ENCODE peak calls at places on chromosomes 16 and 17, in ten cellular contexts. H, P, X, E, G, N, O, S, Y and T are unnamed samples.

GRCh38 chr17:59811209-59811608 is 81.5 kb downstream of the TUBD1 start:
- DNase-seq in X (no peak), G (no peak), S (no peak), Y (no peak), P (no peak), E (no peak), H (no peak), O (no peak), N (no peak), T (no peak)

GRCh38 chr16:73459586-73459985 is 411.7 kb upstream of the ZFHX3 start:
- DNase-seq in S (no peak), G (no peak), Y (no peak), N (no peak), P (no peak), X (no peak), O (no peak), H (no peak), E (no peak), T (no peak)

GRCh38 chr17:39095309-39095686 is 56.1 kb downstream of the PLXDC1 start:
- DNase-seq in E (no peak), Y (no peak), O (no peak), S (no peak), N (no peak), P (no peak), H (no peak), X (no peak), G (no peak), T (no peak)

GRCh38 chr16:11136600-11136999 is 119.4 kb downstream of the SOCS1 start:
- DNase-seq in Y (no peak), S (peak), G (no peak), N (peak), H (no peak), X (no peak), P (no peak), E (no peak), O (no peak), T (peak)

GRCh38 chr17:7042507-7043194 is 1.2 kb downstream of the SLC16A11 start:
- DNase-seq in O (peak), H (no peak), E (no peak), Y (no peak), P (no peak), X (peak), N (peak), S (no peak), G (peak), T (no peak)

GRCh38 chr16:72838999-72839398 is 208.9 kb downstream of the ZFHX3 start:
- DNase-seq in S (no peak), X (no peak), N (no peak), P (no peak), O (no peak), E (no peak), Y (no peak), G (no peak), H (no peak), T (no peak)

GRCh38 chr17:74424658-74425057 is 7.2 kb upstream of the GPRC5C start:
- DNase-seq in X (no peak), S (no peak), N (peak), O (no peak), G (no peak), P (no peak), E (no peak), Y (no peak), H (no peak), T (no peak)

GRCh38 chr17:6471531-6472465 is 27.5 kb downstream of the PIMREG start:
- DNase-seq in O (no peak), H (peak), N (no peak), Y (no peak), E (no peak), S (peak), G (no peak), P (no peak), X (no peak), T (no peak)

GRCh38 chr16:9364721-9365693 is 273.6 kb downstream of the HAPSTR1 start:
- DNase-seq in O (no peak), P (no peak), S (no peak), G (no peak), H (no peak), Y (peak), X (no peak), E (no peak), N (peak), T (no peak)

GRCh38 chr17:81310963-81311550 is 15.9 kb upstream of the SLC38A10 start:
- DNase-seq in G (no peak), H (no peak), P (no peak), N (no peak), Y (no peak), O (no peak), X (no peak), E (no peak), S (no peak), T (no peak)

GRCh38 chr16:84635702-84636101 is 12.6 kb upstream of the KLHL36 start:
- DNase-seq in N (no peak), G (no peak), X (no peak), P (no peak), Y (no peak), S (no peak), E (no peak), H (no peak), O (no peak), T (no peak)

GRCh38 chr16:54284319-54284930 is 2.2 kb downstream of the IRX3 start:
- DNase-seq in N (no peak), O (peak), P (peak), G (peak), X (no peak), S (peak), H (peak), E (no peak), Y (no peak), T (no peak)

GRCh38 chr16:88527186-88527936 is 42.8 kb upstream of the ZC3H18 start:
- DNase-seq in S (peak), P (peak), H (peak), E (no peak), Y (peak), X (peak), O (peak), N (peak), G (peak), T (no peak)

GRCh38 chr16:22912654-22913053 is 98.7 kb downstream of the HS3ST2 start:
- DNase-seq in O (no peak), H (no peak), N (no peak), G (no peak), P (no peak), E (no peak), S (no peak), X (no peak), Y (no peak), T (no peak)

GRCh38 chr17:9274119-9274445 is 252.8 kb downstream of the NTN1 start:
- DNase-seq in E (no peak), S (no peak), N (no peak), P (no peak), G (no peak), Y (no peak), H (no peak), X (no peak), O (no peak), T (no peak)

GRCh38 chr16:57186630-57187507 is 740 bp downstream of the RSPRY1 start:
- DNase-seq in N (no peak), Y (no peak), G (no peak), H (peak), P (peak), E (no peak), O (no peak), X (peak), S (peak), T (no peak)

DNA sequence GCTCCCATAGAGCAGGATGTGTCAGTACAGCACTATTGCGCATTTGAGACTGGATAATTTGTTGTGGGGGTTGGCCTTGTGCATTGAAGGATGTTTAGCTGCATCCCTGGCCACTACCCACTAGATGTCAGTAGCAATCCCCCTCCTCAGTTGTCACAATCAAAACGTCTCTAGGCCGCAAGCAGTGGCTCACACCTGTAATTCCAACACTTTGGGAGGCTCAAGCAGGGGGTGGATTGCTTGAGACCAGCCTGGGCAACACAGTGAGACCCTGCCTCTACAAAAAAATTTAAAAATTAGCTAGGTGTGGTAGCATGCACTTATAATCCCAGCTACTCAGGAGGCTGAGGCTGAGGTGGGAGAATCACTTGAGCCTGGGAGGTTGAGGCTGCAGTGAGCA is 48.4 kb downstream of the CENPV start:
- DNase-seq in X (peak), H (no peak), Y (no peak), P (peak), N (no peak), O (peak), S (no peak), E (no peak), G (no peak), T (peak)
- TF ChIP-seq CTCF in X (peak), H (peak), Y (no peak), P (peak), N (no peak), O (peak), S (peak), E (peak), G (peak), T (peak)

GRCh38 chr16:50884066-50884860 is 142.4 kb downstream of the CYLD start:
- DNase-seq in X (peak), Y (no peak), N (no peak), H (no peak), P (peak), O (peak), E (no peak), S (no peak), G (peak), T (no peak)
- TF ChIP-seq CTCF in X (no peak), Y (peak), N (no peak), H (peak), P (peak), O (peak), E (peak), S (no peak), G (peak), T (peak)

DNA sequence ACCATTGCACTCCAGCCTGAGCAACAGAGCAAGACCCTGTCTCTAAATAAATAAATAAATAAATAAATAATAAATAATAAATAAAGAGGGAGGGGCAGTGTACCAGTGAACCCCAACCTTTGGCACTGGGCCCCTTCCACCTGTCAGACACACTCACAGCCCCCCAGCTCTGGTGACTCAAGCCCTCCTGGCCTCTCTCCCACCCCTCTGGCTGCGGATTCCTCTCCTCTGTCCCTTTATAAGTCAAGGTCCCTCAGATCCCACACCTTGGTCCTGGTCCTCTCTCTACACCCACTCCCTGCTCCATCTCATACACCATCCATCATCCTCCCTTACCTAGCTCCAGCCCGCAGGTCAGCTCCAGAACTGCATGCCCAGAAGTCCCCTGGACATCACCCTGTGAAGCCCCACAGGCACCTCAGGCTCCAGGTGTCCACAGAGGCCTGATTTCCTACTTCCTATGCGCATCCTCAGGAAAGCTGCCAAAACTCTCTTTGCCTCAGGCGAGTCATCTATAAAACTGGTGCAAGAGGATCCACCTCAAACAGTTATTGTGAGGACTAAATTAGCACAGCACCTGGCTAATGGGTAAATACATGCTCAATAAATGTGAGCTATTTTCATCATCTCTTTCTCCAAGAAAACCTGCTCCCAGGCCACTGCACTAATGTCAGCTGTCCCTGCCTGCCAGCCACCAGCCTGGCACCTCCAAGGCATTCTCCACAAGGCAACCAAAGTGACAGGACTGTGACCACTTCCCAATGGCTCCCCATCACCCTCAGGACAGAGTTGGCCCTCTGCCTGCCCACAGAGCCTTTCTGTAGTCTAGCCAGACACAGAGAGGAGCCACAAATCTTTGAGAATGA is 46.8 kb downstream of the BEAN1 start:
- DNase-seq in X (no peak), O (no peak), S (peak), Y (no peak), N (no peak), G (no peak), E (no peak), P (no peak), H (no peak), T (peak)
- TF ChIP-seq CTCF in X (no peak), O (no peak), S (no peak), Y (no peak), N (no peak), G (no peak), E (no peak), P (no peak), H (no peak), T (no peak)

GRCh38 chr17:19271751-19272357 is 34.7 kb downstream of the EPN2 start:
- DNase-seq in P (no peak), H (no peak), O (no peak), Y (no peak), X (no peak), E (no peak), S (peak), N (no peak), G (no peak), T (no peak)

GRCh38 chr17:19269641-19270040 is 32.5 kb downstream of the EPN2 start:
- DNase-seq in P (no peak), N (no peak), O (no peak), G (no peak), Y (no peak), H (no peak), E (no peak), S (no peak), X (no peak), T (no peak)

GRCh38 chr17:19270347-19270950 is 33.3 kb downstream of the EPN2 start:
- DNase-seq in H (no peak), N (no peak), P (no peak), S (no peak), Y (no peak), G (no peak), O (no peak), X (no peak), E (no peak), T (no peak)

GRCh38 chr17:19269102-19269501 is 31.9 kb downstream of the EPN2 start:
- DNase-seq in O (no peak), S (peak), Y (no peak), X (no peak), E (no peak), G (no peak), P (no peak), H (no peak), N (no peak), T (no peak)

DNA sequence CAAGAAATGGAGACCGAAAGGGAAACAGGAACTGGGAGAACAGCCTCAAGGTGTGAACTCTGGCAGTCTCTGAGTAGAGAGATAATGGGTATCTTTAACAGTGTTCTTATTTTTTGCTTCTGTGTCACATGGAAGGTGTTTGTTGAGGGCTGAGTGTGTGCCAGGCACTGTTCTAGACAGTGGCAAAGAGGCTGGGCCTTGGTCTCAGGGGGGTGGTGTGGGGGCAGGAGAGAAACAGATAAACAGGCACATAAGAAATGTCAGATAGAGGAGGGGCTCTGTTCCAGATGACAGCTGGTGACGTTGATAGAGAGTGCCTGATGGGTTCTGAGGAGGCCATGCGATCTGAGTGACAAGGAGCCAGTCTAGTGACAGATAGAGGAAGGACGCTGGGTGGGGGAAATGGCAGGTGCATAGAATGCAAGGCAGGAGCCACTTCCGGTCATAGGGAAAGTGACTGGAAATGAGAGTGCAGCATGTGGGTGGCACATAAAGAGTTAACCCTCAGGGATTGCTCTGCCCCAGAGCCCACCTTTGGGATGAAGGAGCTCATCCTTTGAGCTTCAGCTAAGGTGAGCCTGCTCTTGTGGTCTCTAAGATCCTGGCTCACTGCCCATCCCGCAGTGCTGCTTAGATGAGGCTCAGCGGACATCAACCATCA is 33.9 kb downstream of the EPN2 start:
- DNase-seq in E (peak), H (no peak), Y (no peak), P (no peak), S (peak), X (no peak), G (peak), N (peak), O (peak), T (no peak)
- TF ChIP-seq CTCF in E (no peak), H (no peak), Y (no peak), P (no peak), S (no peak), X (no peak), G (no peak), N (no peak), O (no peak), T (no peak)

GRCh38 chr17:70290770-70291169 is 121.4 kb downstream of the KCNJ2 start:
- DNase-seq in P (no peak), E (no peak), H (no peak), S (no peak), G (no peak), N (no peak), Y (no peak), X (no peak), O (no peak), T (no peak)
- TF ChIP-seq CTCF in P (no peak), E (no peak), H (no peak), S (no peak), G (no peak), N (no peak), Y (no peak), X (no peak), O (no peak), T (no peak)

GRCh38 chr17:61157246-61157887 is 242.3 kb upstream of the TBX2 start:
- DNase-seq in X (no peak), S (peak), P (no peak), N (no peak), G (no peak), E (no peak), H (no peak), O (no peak), Y (no peak), T (no peak)
- TF ChIP-seq CTCF in X (no peak), S (peak), P (no peak), N (no peak), G (no peak), E (no peak), H (no peak), O (no peak), Y (no peak), T (peak)

DNA sequence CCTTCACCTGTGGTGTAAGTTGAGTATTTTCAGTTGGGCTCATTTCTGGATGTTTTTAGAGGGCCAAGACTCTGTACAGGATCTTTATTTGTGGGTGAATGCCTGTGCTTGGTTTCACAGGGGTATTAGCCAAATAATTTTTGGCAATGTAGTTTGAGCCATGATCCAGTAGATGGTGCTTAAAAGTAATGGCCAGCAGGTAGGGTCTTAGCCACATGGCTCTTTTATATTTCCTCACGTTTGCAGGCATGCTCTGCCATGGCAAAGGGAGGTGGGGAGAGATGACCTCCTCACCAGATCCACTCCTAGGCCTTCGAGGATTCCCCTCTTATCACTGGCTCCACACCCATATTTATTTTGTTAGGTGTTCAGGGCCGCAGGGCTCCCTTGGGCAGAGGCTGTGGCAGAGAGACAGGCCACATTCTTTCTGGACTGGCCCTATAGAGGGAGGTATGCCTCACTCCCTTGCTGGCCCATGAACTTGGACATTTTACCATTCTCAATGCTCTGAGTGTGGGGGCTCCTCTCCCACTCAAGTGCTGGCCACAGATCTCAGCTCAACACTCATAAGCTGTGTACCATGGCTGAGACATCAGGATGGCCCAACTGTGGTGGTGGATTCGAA is 417.1 kb downstream of the XYLT1 start:
- DNase-seq in G (no peak), E (no peak), Y (no peak), H (no peak), P (no peak), N (no peak), O (no peak), S (no peak), X (no peak), T (no peak)
- TF ChIP-seq CTCF in G (no peak), E (peak), Y (no peak), H (no peak), P (no peak), N (no peak), O (peak), S (no peak), X (no peak), T (no peak)